ENCODE peak calls at places on chromosomes 12 and 14, in ten cellular contexts. Y is WERI-Rb-1; F is right atrium auricular region; O is cardiac muscle cell; Z is Peyer's patch; D is CD8-positive, alpha-beta T cell; M is transverse colon; X is adrenal gland; U is mammary epithelial cell; W is astrocyte. J is an unnamed sample.

GRCh38 chr12:19303496-19303895 is 135.8 kb upstream of the AEBP2 start:
- DNase-seq in Y (no peak), F (no peak), O (no peak), Z (no peak), D (no peak), M (no peak), X (no peak), U (no peak), W (no peak), J (no peak)

GRCh38 chr14:34711808-34712712 is 2.3 kb downstream of the CFL2 start:
- DNase-seq in Y (no peak), F (no peak), O (no peak), Z (no peak), D (no peak), M (no peak), X (no peak), U (no peak), W (no peak), J (no peak)

GRCh38 chr12:29241821-29242591 is 92.9 kb downstream of the FAR2 start:
- DNase-seq in Y (peak; percentile 90), F (peak; percentile 72), O (peak; percentile 87), Z (no peak), D (no peak), M (peak; percentile 37), X (peak; percentile 33), U (peak; percentile 90), W (peak; percentile 87), J (peak; percentile 13)

GRCh38 chr12:94815958-94816357 is 165.6 kb upstream of the TMCC3 start:
- DNase-seq in Y (no peak), F (no peak), O (no peak), Z (peak; percentile 21), D (no peak), M (no peak), X (no peak), U (no peak), W (no peak), J (peak; percentile 43)

GRCh38 chr14:99467338-99468075 is 13.2 kb downstream of the SETD3 start:
- DNase-seq in Y (no peak), F (no peak), O (no peak), Z (no peak), D (no peak), M (no peak), X (no peak), U (no peak), W (no peak), J (no peak)

GRCh38 chr14:64954491-64955240 is 12.1 kb upstream of the GPX2 start:
- DNase-seq in Y (no peak), F (no peak), O (no peak), Z (no peak), D (no peak), M (no peak), X (no peak), U (no peak), W (no peak), J (no peak)

GRCh38 chr12:79911889-79912656 is 22.8 kb downstream of the PPP1R12A start:
- DNase-seq in Y (no peak), F (no peak), O (peak; percentile 40), Z (no peak), D (no peak), M (no peak), X (peak; percentile 36), U (peak; percentile 55), W (peak; percentile 54), J (no peak)

GRCh38 chr14:104792101-104792884 is 3.3 kb downstream of the AKT1 start:
- DNase-seq in Y (no peak), F (no peak), O (no peak), Z (no peak), D (no peak), M (no peak), X (peak; percentile 94), U (no peak), W (no peak), J (no peak)

GRCh38 chr14:60648169-60648933 is 926 bp downstream of the SIX1 start:
- DNase-seq in Y (peak; percentile 44), F (no peak), O (peak; percentile 27), Z (no peak), D (no peak), M (no peak), X (no peak), U (peak; percentile 25), W (no peak), J (peak; percentile 38)

GRCh38 chr14:60647837-60648168 is 1.5 kb downstream of the SIX1 start:
- DNase-seq in Y (no peak), F (no peak), O (no peak), Z (no peak), D (no peak), M (no peak), X (no peak), U (peak; percentile 11), W (no peak), J (no peak)

GRCh38 chr14:60650382-60650961 is 1.2 kb upstream of the SIX1 start:
- DNase-seq in Y (peak; percentile 47), F (no peak), O (no peak), Z (no peak), D (no peak), M (no peak), X (no peak), U (no peak), W (no peak), J (no peak)

GRCh38 chr14:60649815-60650381 is 621 bp upstream of the SIX1 start:
- DNase-seq in Y (peak; percentile 29), F (no peak), O (no peak), Z (no peak), D (no peak), M (no peak), X (no peak), U (peak; percentile 11), W (no peak), J (no peak)

DNA sequence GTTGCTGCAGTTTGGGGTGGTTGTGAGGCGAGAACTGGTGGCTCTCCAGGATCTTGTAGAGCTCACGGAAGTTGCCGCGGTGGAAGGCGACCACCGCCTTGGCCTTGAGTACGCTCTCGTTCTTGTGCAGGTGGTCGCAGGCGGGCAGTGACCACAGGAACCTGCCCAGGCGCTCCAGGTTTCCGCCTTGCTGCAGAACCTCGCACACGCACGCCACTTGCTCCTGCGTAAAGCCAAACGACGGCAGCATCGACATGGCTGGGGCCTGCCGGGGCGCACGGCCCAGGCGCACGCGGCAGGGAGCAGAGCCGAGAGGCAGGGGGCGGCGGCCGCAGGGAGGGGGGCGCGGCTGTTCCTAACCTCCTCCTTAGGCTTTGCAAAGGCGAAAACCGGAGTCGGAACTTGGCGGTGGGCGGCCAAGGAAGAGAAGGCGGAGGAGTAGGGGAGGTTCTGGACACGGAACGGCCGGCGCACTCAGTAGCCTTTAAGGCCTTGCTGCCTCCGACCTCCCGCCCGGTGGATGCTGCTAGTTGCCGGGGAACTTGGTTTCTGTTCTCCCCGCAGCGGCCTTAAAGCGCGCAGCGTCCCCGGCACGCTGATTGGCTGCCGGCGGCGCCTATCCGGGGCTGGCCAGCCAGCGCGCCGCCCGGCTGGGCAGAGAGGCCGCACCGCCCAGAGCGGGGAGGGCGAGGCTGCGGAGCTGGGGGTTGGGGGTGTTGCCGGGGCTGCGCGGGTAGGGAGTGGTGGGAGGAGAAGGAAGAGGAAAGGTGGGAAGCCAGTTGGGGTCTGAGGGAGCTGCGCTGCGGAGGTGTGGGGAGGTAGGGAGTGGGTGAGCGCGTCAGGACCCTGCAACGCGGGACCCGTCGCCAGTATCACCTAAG is at the start of gene SIX1:
- DNase-seq in Y (peak; percentile 85), F (no peak), O (peak; percentile 91), Z (no peak), D (no peak), M (peak; percentile 48), X (peak; percentile 75), U (peak; percentile 90), W (peak; percentile 84), J (peak; percentile 71)
- H3K27me3 ChIP-seq in Y (peaks cover 21% of the 10 kb centered on the region), F (peaks cover 92% of the 10 kb centered on the region), O (peaks cover 100% of the 10 kb centered on the region), Z (peaks cover 7% of the 10 kb centered on the region), D (peaks cover 65% of the 10 kb centered on the region), M (peaks cover 100% of the 10 kb centered on the region), X (peaks cover 80% of the 10 kb centered on the region), U (peaks cover 30% of the 10 kb centered on the region), W (peaks cover 82% of the 10 kb centered on the region), J (peaks cover 2% of the 10 kb centered on the region)

GRCh38 chr12:117045175-117045997 is 53.8 kb downstream of the TESC start:
- DNase-seq in Y (peak; percentile 48), F (no peak), O (no peak), Z (no peak), D (no peak), M (no peak), X (no peak), U (no peak), W (no peak), J (no peak)

GRCh38 chr12:117044790-117045174 is 54.4 kb downstream of the TESC start:
- DNase-seq in Y (no peak), F (no peak), O (no peak), Z (no peak), D (no peak), M (no peak), X (no peak), U (no peak), W (no peak), J (no peak)

GRCh38 chr12:117046861-117047530 is 52.2 kb downstream of the TESC start:
- DNase-seq in Y (no peak), F (no peak), O (no peak), Z (no peak), D (no peak), M (no peak), X (no peak), U (no peak), W (no peak), J (no peak)

GRCh38 chr12:117046425-117046824 is 52.8 kb downstream of the TESC start:
- DNase-seq in Y (no peak), F (no peak), O (no peak), Z (no peak), D (no peak), M (no peak), X (no peak), U (no peak), W (no peak), J (no peak)

DNA sequence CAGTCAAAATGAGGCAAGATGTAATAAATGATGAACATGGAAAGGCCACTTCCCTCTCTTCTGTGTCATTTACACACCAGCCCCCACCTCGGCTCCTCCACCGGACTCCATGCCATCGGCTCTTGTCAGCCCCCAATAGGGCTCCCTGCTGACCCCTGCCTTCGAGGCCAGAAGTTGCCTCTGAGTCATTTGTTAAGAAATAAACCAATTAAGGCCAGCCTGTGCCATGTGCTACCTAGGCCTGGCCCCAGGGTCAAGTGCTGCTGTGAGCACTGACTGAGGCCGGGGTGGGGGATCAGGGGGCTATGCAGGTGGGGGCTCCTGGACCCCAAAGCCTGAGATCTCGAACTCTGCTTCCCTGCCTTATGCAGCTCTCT is 53.2 kb downstream of the TESC start:
- DNase-seq in Y (peak; percentile 74), F (no peak), O (no peak), Z (no peak), D (no peak), M (no peak), X (peak; percentile 43), U (no peak), W (no peak), J (no peak)
- TF ChIP-seq CTCF in Y (peak; percentile 45), F (no peak), O (no peak), Z (no peak), D (no peak), M (no peak), X (no peak), U (no peak), W (no peak), J (no peak)

GRCh38 chr14:48842785-48843184 is 743.4 kb downstream of the RPS29 start:
- DNase-seq in Y (no peak), F (no peak), O (peak; percentile 0), Z (no peak), D (no peak), M (no peak), X (no peak), U (no peak), W (no peak), J (no peak)
- H3K4me3 ChIP-seq in Y (no peak overlapping the region), F (no peak overlapping the region), O (no peak overlapping the region), Z (no peak overlapping the region), D (no peak overlapping the region), M (no peak overlapping the region), X (no peak overlapping the region), U (no peak overlapping the region), W (no peak overlapping the region), J (no peak overlapping the region)

GRCh38 chr12:91617830-91618229 is 435.2 kb upstream of the DCN start:
- DNase-seq in Y (no peak), F (no peak), O (no peak), Z (no peak), D (no peak), M (no peak), X (no peak), U (peak; percentile 41), W (no peak), J (no peak)
- H3K27me3 ChIP-seq in Y (no peaks in the 10 kb centered on the region), F (no peaks in the 10 kb centered on the region), O (no peaks in the 10 kb centered on the region), Z (no peaks in the 10 kb centered on the region), D (no peaks in the 10 kb centered on the region), M (no peaks in the 10 kb centered on the region), X (no peaks in the 10 kb centered on the region), U (peaks cover 2% of the 10 kb centered on the region), W (no peaks in the 10 kb centered on the region), J (no peaks in the 10 kb centered on the region)

J was measured in GM06990.